ENCODE peak calls at places on chromosome 4, in seven cellular contexts. B is tibial artery, O is SK-N-SH, D is fibroblast of lung, T is lower lobe of right lung, H is Caco-2, J is upper lobe of left lung. F is an unnamed sample.

GRCh38 chr4:40976343-40976742 is 226.6 kb downstream of the NSUN7 start:
- DNase-seq in O (peak; percentile 55), B (no peak), J (no peak), D (peak; percentile 81), T (no peak), H (no peak), F (no peak)

GRCh38 chr4:131304686-131305085 is 1844.4 kb upstream of the PCDH10 start:
- DNase-seq in J (no peak), O (no peak), B (no peak), D (no peak), T (no peak), H (no peak), F (no peak)

GRCh38 chr4:7960790-7961655 is 21.4 kb upstream of the AFAP1 start:
- DNase-seq in H (no peak), B (no peak), J (peak; percentile 44), O (peak; percentile 26), D (peak; percentile 99), T (no peak), F (peak; percentile 44)

GRCh38 chr4:52712991-52713275 is 38.3 kb downstream of the ERVMER34-1 start:
- DNase-seq in D (no peak), O (no peak), H (no peak), B (no peak), T (no peak), J (no peak), F (no peak)

GRCh38 chr4:7358100-7358735 is 76.5 kb downstream of the PSAPL1 start:
- DNase-seq in D (peak; percentile 88), T (no peak), O (no peak), B (peak; percentile 74), H (no peak), J (peak; percentile 76), F (peak; percentile 33)

GRCh38 chr4:79083406-79084010 is 144.3 kb upstream of the PAQR3 start:
- DNase-seq in O (no peak), D (no peak), J (no peak), H (no peak), B (no peak), T (no peak), F (no peak)

GRCh38 chr4:38242110-38242509 is 281.9 kb downstream of the PTTG2 start:
- DNase-seq in J (no peak), D (no peak), B (no peak), O (no peak), T (no peak), H (no peak), F (no peak)

GRCh38 chr4:165505991-165506779 is 127.4 kb downstream of the CPE start:
- DNase-seq in J (no peak), B (no peak), T (no peak), H (no peak), D (peak; percentile 86), O (no peak), F (no peak)

GRCh38 chr4:92014060-92014459 is 289.7 kb upstream of the GRID2 start:
- DNase-seq in H (no peak), T (no peak), B (no peak), J (no peak), D (no peak), O (no peak), F (no peak)

GRCh38 chr4:75678965-75679364 is 5.8 kb upstream of the G3BP2 start:
- DNase-seq in T (no peak), J (no peak), H (no peak), D (no peak), O (no peak), B (no peak), F (no peak)

GRCh38 chr4:2259541-2260267 is 2.2 kb downstream of the MXD4 start:
- DNase-seq in B (peak; percentile 67), D (no peak), J (peak; percentile 20), O (no peak), T (peak; percentile 34), H (peak; percentile 30), F (peak; percentile 41)

GRCh38 chr4:78528327-78528726 is 23.2 kb upstream of the ANXA3 start:
- DNase-seq in O (no peak), H (no peak), T (no peak), J (no peak), D (no peak), B (no peak), F (no peak)

GRCh38 chr4:152738812-152739211 is 40.7 kb downstream of the TIGD4 start:
- DNase-seq in T (no peak), O (no peak), H (no peak), J (no peak), D (peak; percentile 12), B (no peak), F (no peak)

GRCh38 chr4:184705692-184706091 is 28.2 kb downstream of the CENPU start:
- DNase-seq in H (no peak), B (no peak), O (no peak), D (no peak), T (no peak), J (no peak), F (no peak)

GRCh38 chr4:183026701-183027100 is 72.4 kb upstream of the WWC2 start:
- DNase-seq in D (no peak), J (no peak), T (no peak), B (no peak), H (no peak), O (no peak), F (no peak)

GRCh38 chr4:5824635-5825034 is 68.3 kb downstream of the CRMP1 start:
- DNase-seq in H (no peak), B (no peak), J (no peak), T (no peak), O (peak; percentile 57), D (peak; percentile 55), F (no peak)

GRCh38 chr4:112523008-112523440 is 7.0 kb upstream of the NEUROG2 start:
- DNase-seq in J (no peak), O (no peak), D (peak; percentile 64), B (no peak), T (no peak), H (no peak), F (no peak)

GRCh38 chr4:74056858-74057562 is 18.5 kb upstream of the CXCL3 start:
- DNase-seq in H (no peak), J (no peak), D (peak; percentile 97), B (no peak), O (no peak), T (no peak), F (no peak)

DNA sequence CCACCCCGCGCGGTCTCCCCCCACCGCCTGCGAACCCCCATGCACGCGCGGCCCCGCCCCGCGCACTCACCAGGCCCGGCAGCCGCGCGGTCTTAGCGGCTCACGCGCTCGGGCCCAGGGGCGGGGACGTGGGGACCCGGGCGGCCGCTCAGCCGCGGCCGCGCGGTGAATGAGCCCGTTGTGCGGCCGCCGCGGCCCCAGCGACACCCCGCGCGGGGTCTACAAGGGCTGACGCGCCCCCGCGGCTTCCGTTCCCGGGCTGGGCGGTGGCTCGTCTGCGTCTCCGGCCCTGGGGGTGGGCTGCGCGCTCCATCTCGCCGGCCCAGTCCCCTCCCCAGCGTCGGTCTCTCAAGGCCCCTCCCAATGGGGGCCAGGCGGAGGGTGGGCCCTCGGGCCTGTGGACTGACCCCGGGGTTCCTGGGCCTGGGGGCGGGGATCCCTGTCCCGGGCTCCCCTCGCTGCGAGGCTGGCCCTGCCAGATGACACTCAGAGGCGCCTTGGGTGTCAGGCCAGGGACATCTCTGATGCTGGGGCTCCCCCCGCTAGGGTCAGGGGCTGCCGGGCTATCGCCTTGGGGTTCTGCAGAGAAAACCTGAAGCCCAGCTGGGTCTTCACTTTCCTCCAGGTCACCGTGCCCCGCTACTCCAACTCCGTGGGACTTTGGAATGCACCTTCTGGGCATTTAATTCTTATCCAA is 4.3 kb upstream of the SLC26A1 start:
- DNase-seq in O (peak; percentile 85), B (no peak), H (no peak), D (no peak), J (no peak), T (no peak), F (no peak)
- H3K4me3 ChIP-seq in O (peak overlapping the region; percentile 29), B (peak overlapping the region; percentile 14), H (peak overlapping the region; percentile 46), D (no peak overlapping the region), J (peak overlapping the region; percentile 47), T (peak overlapping the region; percentile 43), F (peak overlapping the region; percentile 52)

DNA sequence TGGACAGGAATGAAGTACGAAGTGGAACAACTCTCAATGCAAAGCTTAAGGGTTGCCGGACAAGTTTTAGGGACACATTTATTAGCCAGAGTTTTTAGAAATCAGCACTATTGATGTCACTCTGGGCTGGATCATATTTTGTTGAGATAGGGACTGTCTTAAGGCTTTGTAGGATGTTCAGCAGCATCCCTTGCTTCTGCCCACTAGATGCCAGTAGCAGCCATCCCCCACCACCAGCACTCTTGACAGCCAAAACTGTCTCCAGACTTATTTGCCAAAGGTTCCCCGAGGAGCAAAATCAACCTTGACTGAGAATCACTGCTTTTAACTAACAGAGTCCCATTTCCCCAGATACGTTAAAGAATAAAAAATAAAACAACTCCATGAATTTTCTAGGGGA is 1497.3 kb downstream of the STIM2 start:
- DNase-seq in T (no peak), O (no peak), D (peak; percentile 37), J (no peak), B (no peak), H (peak; percentile 38), F (no peak)
- TF ChIP-seq CTCF in T (no peak), O (peak; percentile 52), D (peak; percentile 12), J (no peak), B (no peak), H (no peak), F (no peak)

DNA sequence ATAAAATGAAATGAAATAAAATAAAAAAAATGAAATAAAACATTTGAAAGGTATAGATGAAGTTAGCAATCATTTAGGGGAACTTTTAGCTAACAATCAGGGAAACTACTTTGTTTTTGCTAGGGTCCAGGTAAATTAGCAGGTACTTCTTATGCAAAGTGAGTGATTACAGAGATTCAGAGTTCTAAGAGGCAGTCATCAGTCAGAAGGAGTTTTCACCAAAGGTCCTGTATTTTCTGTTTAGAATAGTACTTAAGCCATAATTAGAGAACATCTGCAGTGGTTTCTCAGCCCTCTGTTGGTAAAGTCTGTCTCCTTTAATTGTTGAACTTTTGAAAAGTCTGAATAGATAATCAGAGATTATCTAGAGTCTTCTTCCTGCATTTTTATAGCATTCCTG is 50.6 kb downstream of the STIM2 start:
- DNase-seq in O (no peak), D (no peak), B (no peak), H (no peak), T (no peak), J (no peak), F (no peak)
- H3K4me1 ChIP-seq in O (no peaks in the 10 kb centered on the region), D (no peaks in the 10 kb centered on the region), B (peaks cover 12% of the 10 kb centered on the region), H (no peaks in the 10 kb centered on the region), T (peaks cover 41% of the 10 kb centered on the region), J (peaks cover 37% of the 10 kb centered on the region), F (peaks cover 18% of the 10 kb centered on the region)

DNA sequence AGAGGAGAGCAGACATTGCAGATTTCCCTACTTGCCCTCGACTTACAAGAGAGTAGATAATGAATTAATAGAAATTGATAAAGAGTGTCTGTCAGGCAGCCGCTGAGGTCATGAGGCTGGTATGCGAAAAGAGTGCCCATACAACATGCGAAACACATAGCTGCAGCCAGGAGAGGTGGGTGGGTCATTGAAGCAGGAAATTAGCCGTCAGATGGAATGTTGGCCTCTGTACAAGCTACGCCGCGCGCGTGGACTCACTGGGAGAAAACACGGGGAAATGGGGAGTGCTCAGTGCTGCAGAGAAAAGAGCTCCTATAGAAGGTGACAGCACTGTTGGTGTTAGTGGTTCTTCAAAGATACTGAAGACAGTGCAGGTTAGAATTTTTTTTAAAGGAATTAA is 125.1 kb downstream of the RAPGEF2 start:
- DNase-seq in T (peak; percentile 83), D (peak; percentile 78), B (peak; percentile 79), O (peak; percentile 27), H (peak; percentile 86), J (peak; percentile 84), F (peak; percentile 64)
- H3K4me3 ChIP-seq in T (peak overlapping the region; percentile 32), D (peak overlapping the region; percentile 42), B (peak overlapping the region; percentile 26), O (peak overlapping the region; percentile 10), H (peak overlapping the region; percentile 8), J (peak overlapping the region; percentile 35), F (peak overlapping the region; percentile 66)

F was measured in psoas muscle.